ENCODE peak calls at places on chromosomes 2 and 18, in five cellular contexts. One of them, this sample, is unnamed.

GRCh38 chr2:65055427-65056214 is 595 bp upstream of the CEP68 start:
- DNase-seq in MM.1S: peak
- DNase-seq in heart right ventricle: no peak
- DNase-seq in mammary epithelial cell: no peak
- DNase-seq in activated CD8-positive, alpha-beta T cell treated with anti-CD3 and anti-CD28 coated beads for 36 hours: peak
- DNase-seq in this sample: no peak

GRCh38 chr18:36315736-36316135 is 18.2 kb downstream of the FHOD3 start:
- DNase-seq in mammary epithelial cell: peak
- DNase-seq in MM.1S: no peak
- DNase-seq in activated CD8-positive, alpha-beta T cell treated with anti-CD3 and anti-CD28 coated beads for 36 hours: no peak
- DNase-seq in heart right ventricle: no peak
- DNase-seq in this sample: no peak

GRCh38 chr2:238523158-238524110 is 96.7 kb downstream of the ASB1 start:
- DNase-seq in activated CD8-positive, alpha-beta T cell treated with anti-CD3 and anti-CD28 coated beads for 36 hours: no peak
- DNase-seq in MM.1S: no peak
- DNase-seq in heart right ventricle: no peak
- DNase-seq in mammary epithelial cell: no peak
- DNase-seq in this sample: no peak

GRCh38 chr18:13895505-13896033 is 19.8 kb downstream of the MC2R start:
- DNase-seq in heart right ventricle: no peak
- DNase-seq in activated CD8-positive, alpha-beta T cell treated with anti-CD3 and anti-CD28 coated beads for 36 hours: no peak
- DNase-seq in MM.1S: no peak
- DNase-seq in mammary epithelial cell: no peak
- DNase-seq in this sample: no peak

GRCh38 chr2:158692372-158693103 is 102.6 kb upstream of the DAPL1 start:
- DNase-seq in mammary epithelial cell: no peak
- DNase-seq in heart right ventricle: no peak
- DNase-seq in activated CD8-positive, alpha-beta T cell treated with anti-CD3 and anti-CD28 coated beads for 36 hours: no peak
- DNase-seq in MM.1S: no peak
- DNase-seq in this sample: no peak

GRCh38 chr2:207513577-207514257 is 16.0 kb upstream of the CREB1 start:
- DNase-seq in MM.1S: no peak
- DNase-seq in activated CD8-positive, alpha-beta T cell treated with anti-CD3 and anti-CD28 coated beads for 36 hours: no peak
- DNase-seq in heart right ventricle: no peak
- DNase-seq in mammary epithelial cell: peak
- DNase-seq in this sample: no peak

GRCh38 chr2:232551289-232551688 is 800 bp downstream of the EIF4E2 start:
- DNase-seq in activated CD8-positive, alpha-beta T cell treated with anti-CD3 and anti-CD28 coated beads for 36 hours: no peak
- DNase-seq in MM.1S: no peak
- DNase-seq in mammary epithelial cell: no peak
- DNase-seq in heart right ventricle: no peak
- DNase-seq in this sample: no peak

GRCh38 chr2:63840081-63840784 is 1.5 kb upstream of the UGP2 start:
- DNase-seq in heart right ventricle: no peak
- DNase-seq in mammary epithelial cell: no peak
- DNase-seq in activated CD8-positive, alpha-beta T cell treated with anti-CD3 and anti-CD28 coated beads for 36 hours: peak
- DNase-seq in MM.1S: peak
- DNase-seq in this sample: peak

GRCh38 chr2:131148426-131148825 is 43.3 kb downstream of the PLEKHB2 start:
- DNase-seq in mammary epithelial cell: no peak
- DNase-seq in MM.1S: no peak
- DNase-seq in heart right ventricle: no peak
- DNase-seq in activated CD8-positive, alpha-beta T cell treated with anti-CD3 and anti-CD28 coated beads for 36 hours: no peak
- DNase-seq in this sample: no peak
- TF ChIP-seq CTCF in mammary epithelial cell: no peak
- TF ChIP-seq CTCF in MM.1S: no peak
- TF ChIP-seq CTCF in heart right ventricle: no peak
- TF ChIP-seq CTCF in activated CD8-positive, alpha-beta T cell treated with anti-CD3 and anti-CD28 coated beads for 36 hours: no peak
- TF ChIP-seq CTCF in this sample: peak

GRCh38 chr2:84830095-84830494 is 50.8 kb downstream of the TRABD2A start:
- DNase-seq in activated CD8-positive, alpha-beta T cell treated with anti-CD3 and anti-CD28 coated beads for 36 hours: no peak
- DNase-seq in mammary epithelial cell: no peak
- DNase-seq in heart right ventricle: peak
- DNase-seq in MM.1S: no peak
- DNase-seq in this sample: no peak
- TF ChIP-seq CTCF in activated CD8-positive, alpha-beta T cell treated with anti-CD3 and anti-CD28 coated beads for 36 hours: no peak
- TF ChIP-seq CTCF in mammary epithelial cell: no peak
- TF ChIP-seq CTCF in heart right ventricle: no peak
- TF ChIP-seq CTCF in MM.1S: no peak
- TF ChIP-seq CTCF in this sample: no peak

GRCh38 chr2:8525582-8526402 is 156.1 kb upstream of the ID2 start:
- DNase-seq in mammary epithelial cell: peak
- DNase-seq in heart right ventricle: peak
- DNase-seq in MM.1S: peak
- DNase-seq in activated CD8-positive, alpha-beta T cell treated with anti-CD3 and anti-CD28 coated beads for 36 hours: no peak
- DNase-seq in this sample: no peak
- TF ChIP-seq CTCF in mammary epithelial cell: no peak
- TF ChIP-seq CTCF in heart right ventricle: no peak
- TF ChIP-seq CTCF in MM.1S: peak
- TF ChIP-seq CTCF in activated CD8-positive, alpha-beta T cell treated with anti-CD3 and anti-CD28 coated beads for 36 hours: no peak
- TF ChIP-seq CTCF in this sample: peak

DNA sequence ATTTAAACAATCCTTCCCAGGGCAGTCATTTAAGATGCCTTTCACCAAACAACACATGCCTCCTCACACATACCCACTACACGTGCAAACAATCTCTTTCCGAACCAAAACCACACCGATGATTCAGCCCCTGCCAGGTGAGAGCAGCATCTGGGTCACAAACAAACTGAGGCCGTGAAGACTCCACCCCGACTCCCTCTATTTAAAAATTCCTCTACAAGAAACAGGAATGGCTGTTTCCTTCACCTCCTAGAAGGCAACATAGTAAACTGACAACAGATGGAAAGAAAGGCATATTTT is 8.6 kb downstream of the CYB5A start:
- DNase-seq in MM.1S: no peak
- DNase-seq in mammary epithelial cell: no peak
- DNase-seq in activated CD8-positive, alpha-beta T cell treated with anti-CD3 and anti-CD28 coated beads for 36 hours: peak
- DNase-seq in heart right ventricle: no peak
- DNase-seq in this sample: no peak
- TF ChIP-seq CTCF in MM.1S: no peak
- TF ChIP-seq CTCF in mammary epithelial cell: no peak
- TF ChIP-seq CTCF in activated CD8-positive, alpha-beta T cell treated with anti-CD3 and anti-CD28 coated beads for 36 hours: no peak
- TF ChIP-seq CTCF in heart right ventricle: no peak
- TF ChIP-seq CTCF in this sample: no peak

This sample was measured in dorsolateral prefrontal cortex.